ENCODE peak calls at places on chromosomes 4 and X, in five cellular contexts. M is colonic mucosa; D is endothelial cell of umbilical vein; Y is CD8-positive, alpha-beta T cell; E is cardiac fibroblast. H is an unnamed sample.

GRCh38 chr4:94758141-94758699 is 465 bp downstream of the BMPR1B start:
- DNase-seq in M (peak), D (peak), Y (no peak), E (peak), H (no peak)

GRCh38 chrX:36963069-36963808 is 44.9 kb upstream of the FAM47C start:
- DNase-seq in M (no peak), D (no peak), Y (no peak), E (no peak), H (no peak)

GRCh38 chrX:154515803-154516654 is at the start of gene FAM3A:
- DNase-seq in M (peak), D (peak), Y (peak), E (peak), H (no peak)

GRCh38 chr4:86484241-86484640 is 109.9 kb upstream of the PTPN13 start:
- DNase-seq in M (no peak), D (no peak), Y (no peak), E (no peak), H (no peak)

GRCh38 chr4:6198768-6199343 is 1.5 kb downstream of the JAKMIP1 start:
- DNase-seq in M (no peak), D (no peak), Y (no peak), E (peak), H (peak)

GRCh38 chr4:48906283-48907173 is at the start of gene OCIAD2:
- DNase-seq in M (peak), D (peak), Y (peak), E (peak), H (peak)

GRCh38 chrX:40468033-40468979 is 112.5 kb upstream of the ATP6AP2 start:
- DNase-seq in M (peak), D (peak), Y (no peak), E (peak), H (peak)

GRCh38 chr4:162952232-162952631 is 214.5 kb downstream of the NAF1 start:
- DNase-seq in M (no peak), D (no peak), Y (no peak), E (no peak), H (peak)

GRCh38 chrX:46838482-46838857 is 1.6 kb downstream of the RP2 start:
- DNase-seq in M (no peak), D (no peak), Y (no peak), E (no peak), H (peak)

GRCh38 chr4:122827258-122827887 is 742 bp downstream of the FGF2 start:
- DNase-seq in M (peak), D (peak), Y (no peak), E (peak), H (peak)

GRCh38 chr4:124334119-124334518 is 378.4 kb downstream of the ANKRD50 start:
- DNase-seq in M (peak), D (peak), Y (no peak), E (peak), H (peak)

GRCh38 chrX:18448416-18448815 is 23.0 kb downstream of the CDKL5 start:
- DNase-seq in M (no peak), D (no peak), Y (no peak), E (peak), H (no peak)

GRCh38 chr4:78464265-78464664 is 87.3 kb upstream of the ANXA3 start:
- DNase-seq in M (no peak), D (no peak), Y (no peak), E (no peak), H (no peak)

GRCh38 chr4:184313058-184313709 is 95.5 kb upstream of the ENPP6 start:
- DNase-seq in M (peak), D (no peak), Y (no peak), E (no peak), H (no peak)

GRCh38 chr4:10164877-10165283 is 48.3 kb upstream of the WDR1 start:
- DNase-seq in M (peak), D (peak), Y (no peak), E (peak), H (peak)

GRCh38 chrX:106484233-106484632 is 127.5 kb upstream of the RADX start:
- DNase-seq in M (no peak), D (no peak), Y (no peak), E (no peak), H (no peak)

GRCh38 chrX:152588206-152588605 is 49.5 kb upstream of the GABRQ start:
- DNase-seq in M (no peak), D (no peak), Y (no peak), E (no peak), H (no peak)

GRCh38 chr4:163697121-163697520 is 202.6 kb downstream of the TMA16 start:
- DNase-seq in M (no peak), D (no peak), Y (no peak), E (no peak), H (peak)

GRCh38 chr4:98626350-98626749 is 32.1 kb downstream of the TSPAN5 start:
- DNase-seq in M (no peak), D (peak), Y (no peak), E (peak), H (peak)

GRCh38 chrX:2385224-2385623 is 115.6 kb downstream of the DHRSX start:
- DNase-seq in M (no peak), D (no peak), Y (no peak), E (peak), H (peak)

GRCh38 chrX:37787353-37787869 is 7.6 kb downstream of the CYBB start:
- DNase-seq in M (no peak), D (no peak), Y (no peak), E (no peak), H (no peak)

GRCh38 chrX:109601458-109601857 is 23.5 kb downstream of the KCNE5 start:
- DNase-seq in M (no peak), D (no peak), Y (no peak), E (no peak), H (no peak)

GRCh38 chrX:13028871-13029336 is 15.5 kb downstream of the FAM9C start:
- DNase-seq in M (no peak), D (no peak), Y (no peak), E (no peak), H (no peak)

GRCh38 chr4:80767944-80768343 is 262.6 kb upstream of the BMP3 start:
- DNase-seq in M (no peak), D (no peak), Y (no peak), E (no peak), H (peak)

GRCh38 chr4:168540086-168540864 is 43.4 kb downstream of the PALLD start:
- DNase-seq in M (no peak), D (no peak), Y (no peak), E (peak), H (peak)

GRCh38 chr4:109332926-109333464 is 30.5 kb upstream of the COL25A1 start:
- DNase-seq in M (no peak), D (no peak), Y (no peak), E (no peak), H (peak)
- TF ChIP-seq CTCF in M (no peak), D (peak), Y (no peak), E (peak), H (peak)

DNA sequence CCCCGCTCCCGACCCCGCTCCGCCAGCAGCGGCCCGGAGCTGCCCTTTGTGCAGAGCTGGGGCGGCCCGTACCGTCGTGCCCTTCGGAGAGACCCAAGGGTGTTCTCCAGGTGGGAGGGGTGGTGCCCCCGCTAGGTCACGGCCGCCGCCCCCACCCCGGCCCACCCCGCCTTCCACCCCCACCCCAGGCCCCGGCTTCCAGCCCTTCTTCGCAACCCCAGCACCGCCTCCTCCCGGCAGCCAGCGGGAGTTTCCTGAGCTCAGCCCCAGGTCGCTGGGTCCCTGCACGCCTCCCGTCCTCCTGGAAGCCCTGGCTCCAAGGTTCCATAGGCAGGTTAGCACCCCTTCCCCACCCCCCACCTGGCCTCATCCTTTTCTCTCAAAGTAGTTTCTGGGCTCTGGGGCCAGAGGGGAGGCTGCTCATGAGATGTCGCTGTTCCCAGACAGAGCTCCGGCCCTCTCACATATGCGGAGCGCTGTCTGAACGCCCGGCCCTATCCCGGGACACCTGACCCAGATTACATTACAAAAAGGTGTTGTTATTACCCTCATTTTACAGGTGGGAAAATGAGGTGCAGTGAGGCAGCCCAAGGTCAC is 25.2 kb upstream of the FGFR3 start:
- DNase-seq in M (peak), D (peak), Y (no peak), E (peak), H (peak)
- H3K4me3 ChIP-seq in M (peak), D (no peak), Y (no peak), E (peak), H (peak)

GRCh38 chr4:156113138-156113537 is 159.5 kb upstream of the CTSO start:
- DNase-seq in M (no peak), D (no peak), Y (no peak), E (no peak), H (no peak)
- TF ChIP-seq CTCF in M (no peak), D (no peak), Y (no peak), E (no peak), H (peak)

DNA sequence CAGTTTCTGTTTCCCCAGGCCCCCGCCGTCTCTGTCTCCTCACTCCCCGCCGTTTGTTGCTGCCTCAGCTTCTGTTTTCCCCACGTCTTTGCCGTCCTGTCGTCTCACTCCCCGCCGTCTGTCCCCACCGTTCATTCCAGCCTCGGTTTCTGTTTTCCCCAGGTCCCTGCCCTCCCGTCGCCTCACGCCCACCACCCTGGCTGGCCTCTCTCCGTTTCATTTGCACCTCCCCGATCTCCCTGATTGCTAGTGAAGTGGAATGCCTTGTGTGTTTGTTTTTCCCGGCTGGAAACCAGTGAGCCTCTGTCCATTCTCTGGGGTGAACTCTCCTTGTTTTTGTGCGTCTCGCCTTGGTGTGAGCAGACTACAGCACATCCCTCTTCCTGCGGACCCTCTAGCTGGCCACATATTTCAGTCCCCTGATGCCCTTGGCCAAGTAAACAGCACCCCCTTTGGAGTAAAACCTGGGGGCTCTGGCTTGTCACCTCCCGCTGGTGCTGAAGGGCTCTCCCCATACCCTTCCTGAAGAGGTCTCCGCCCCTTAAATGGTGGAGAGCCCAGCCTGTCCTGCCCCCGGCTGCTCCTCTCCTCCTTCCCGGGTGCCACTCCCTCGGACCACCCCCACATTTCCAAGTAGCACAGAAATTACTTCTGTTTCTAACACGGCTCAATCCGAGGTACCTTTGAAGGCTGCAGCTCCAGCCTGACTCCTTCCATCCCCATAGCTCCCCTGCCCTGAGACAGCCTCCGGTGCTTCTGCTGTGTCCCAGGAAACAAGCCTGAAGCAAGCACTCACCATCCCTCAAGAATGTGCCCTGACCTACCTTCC is 13.2 kb downstream of the TMEM175 start:
- DNase-seq in M (no peak), D (no peak), Y (no peak), E (no peak), H (no peak)
- H3K4me3 ChIP-seq in M (no peak), D (no peak), Y (no peak), E (no peak), H (no peak)